ENCODE peak calls at places on chromosome 18, in seven cellular contexts. N, F, O, B, Q, D and X are unnamed samples.
A peak's percentile ranks its signal among the peaks of the same experiment; 100 is the strongest.

GRCh38 chr18:45861926-45862325 is 36.5 kb downstream of the SIGLEC15 start:
- DNase-seq in O (no peak), Q (no peak), N (no peak), D (no peak), F (no peak), B (no peak), X (no peak)

GRCh38 chr18:2903006-2903405 is 56.2 kb downstream of the EMILIN2 start:
- DNase-seq in F (no peak), N (no peak), D (no peak), B (peak; percentile 55), O (no peak), Q (no peak), X (peak; percentile 40)

GRCh38 chr18:62606106-62606505 is 83.3 kb downstream of the ZCCHC2 start:
- DNase-seq in B (no peak), N (no peak), F (no peak), D (no peak), Q (no peak), O (no peak), X (no peak)

GRCh38 chr18:43797347-43797746 is 520.1 kb upstream of the SYT4 start:
- DNase-seq in F (no peak), B (no peak), D (no peak), N (no peak), O (no peak), Q (no peak), X (no peak)

GRCh38 chr18:57243624-57244179 is 96.8 kb downstream of the BOD1L2 start:
- DNase-seq in D (no peak), O (no peak), Q (no peak), F (no peak), B (no peak), N (no peak), X (no peak)

GRCh38 chr18:79955302-79956075 is 4.0 kb upstream of the SLC66A2 start:
- DNase-seq in D (no peak), Q (no peak), F (no peak), N (no peak), O (no peak), B (no peak), X (no peak)

GRCh38 chr18:47767699-47768098 is 162.8 kb downstream of the SMAD2 start:
- DNase-seq in F (no peak), N (no peak), D (no peak), O (no peak), Q (no peak), B (no peak), X (no peak)

GRCh38 chr18:55106906-55107305 is 147.6 kb upstream of the CCDC68 start:
- DNase-seq in B (no peak), F (no peak), Q (no peak), O (no peak), N (no peak), D (no peak), X (no peak)

GRCh38 chr18:32308493-32309120 is 118.8 kb downstream of the MEP1B start:
- DNase-seq in B (peak; percentile 47), Q (no peak), F (no peak), N (no peak), O (no peak), D (no peak), X (no peak)